ENCODE peak calls at places on chromosome 22, in eight cellular contexts. F is fibroblast of lung; D is neural progenitor cell; E is HCT116; H is psoas muscle; R is tibial artery; Y is left ventricle myocardium inferior; G is CD8-positive, alpha-beta T cell. B is an unnamed sample. For H3K9me3 and H3K36me3, the result is how much of the 10 kb centered on the place peaks cover.

GRCh38 chr22:20981787-20982562 is at the start of gene LZTR1:
- DNase-seq in R (peak), G (peak), H (peak), E (peak), F (peak), Y (peak), D (peak), B (peak)

GRCh38 chr22:50171319-50171964 is 911 bp downstream of the PANX2 start:
- DNase-seq in H (no peak), R (no peak), F (no peak), Y (no peak), G (no peak), D (no peak), E (no peak), B (no peak)

GRCh38 chr22:28141614-28142013 is 222.6 kb upstream of the PITPNB start:
- DNase-seq in Y (no peak), D (no peak), H (no peak), G (no peak), E (no peak), R (no peak), F (peak), B (no peak)

GRCh38 chr22:44497218-44497903 is 672 bp downstream of the RTL6 start:
- DNase-seq in H (peak), R (no peak), G (no peak), Y (no peak), D (peak), F (peak), E (no peak), B (no peak)

GRCh38 chr22:45645150-45645525 is 26.5 kb upstream of the ATXN10 start:
- DNase-seq in Y (no peak), R (no peak), E (no peak), F (no peak), G (no peak), H (no peak), D (no peak), B (no peak)

GRCh38 chr22:31343235-31344191 is 2.6 kb downstream of the PATZ1 start:
- DNase-seq in G (no peak), H (no peak), D (peak), F (no peak), Y (peak), R (peak), E (no peak), B (no peak)

GRCh38 chr22:38271927-38272372 is 860 bp downstream of the TMEM184B start:
- DNase-seq in D (peak), E (no peak), G (no peak), H (no peak), Y (no peak), F (no peak), R (no peak), B (peak)

GRCh38 chr22:31083923-31084810 is 3.0 kb downstream of the SMTN start:
- DNase-seq in D (no peak), F (no peak), G (no peak), H (peak), R (no peak), E (no peak), Y (no peak), B (no peak)

GRCh38 chr22:20589614-20590476 is 82.4 kb downstream of the MED15 start:
- DNase-seq in D (no peak), Y (no peak), R (no peak), E (no peak), G (no peak), F (no peak), H (no peak), B (no peak)

GRCh38 chr22:30016596-30016995 is 63.7 kb upstream of the HORMAD2 start:
- DNase-seq in E (no peak), G (no peak), F (peak), H (no peak), D (no peak), Y (no peak), R (no peak), B (no peak)

GRCh38 chr22:29130490-29130889 is 57.7 kb downstream of the KREMEN1 start:
- DNase-seq in Y (no peak), D (no peak), E (no peak), F (no peak), R (no peak), H (no peak), G (no peak), B (no peak)

GRCh38 chr22:47357493-47357892 is 595.0 kb downstream of the TBC1D22A start:
- DNase-seq in F (no peak), Y (no peak), G (no peak), E (no peak), H (no peak), D (no peak), R (no peak), B (no peak)
- H3K9me3 ChIP-seq in F (under half), Y (under half), G (under half), E (under half), H (under half), D (under half), R (under half), B (under half)

DNA sequence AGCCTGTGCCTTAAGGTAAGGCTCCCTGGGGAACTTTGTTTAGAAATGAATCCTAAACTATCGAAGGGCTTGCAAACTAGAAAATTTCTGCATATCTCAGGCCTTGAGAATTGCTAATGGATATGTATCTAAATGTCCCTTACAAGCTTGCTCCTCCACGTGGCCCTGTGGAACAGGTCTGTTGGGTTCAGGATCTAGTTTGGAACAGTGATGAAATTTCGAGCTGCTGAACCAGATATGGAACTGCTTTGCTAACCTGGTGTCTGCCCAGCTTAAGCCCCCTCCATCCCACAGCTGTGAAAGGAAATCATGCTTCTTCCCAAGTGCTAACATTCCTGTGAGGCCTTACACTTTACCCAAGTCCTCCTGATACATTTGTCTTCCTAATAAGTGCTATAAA is 11.6 kb downstream of the SREBF2 start:
- DNase-seq in D (no peak), G (no peak), R (no peak), H (no peak), E (no peak), Y (no peak), F (no peak), B (no peak)
- H3K36me3 ChIP-seq in D (under half), G (under half), R (under half), H (under half), E (under half), Y (under half), F (under half), B (under half)

GRCh38 chr22:48554893-48555552 is 1272.7 kb downstream of the BRD1 start:
- DNase-seq in Y (no peak), G (no peak), H (no peak), F (peak), E (no peak), R (no peak), D (peak), B (no peak)
- H3K9me3 ChIP-seq in Y (under half), G (under half), H (under half), F (under half), E (under half), R (under half), D (under half), B (under half)

GRCh38 chr22:25976346-25976745 is 192.9 kb upstream of the SEZ6L start:
- DNase-seq in G (no peak), R (no peak), F (no peak), D (no peak), E (no peak), H (no peak), Y (no peak), B (no peak)
- H3K36me3 ChIP-seq in G (under half), R (under half), F (under half), D (under half), E (under half), H (under half), Y (under half), B (under half)